ENCODE peak calls at places on chromosome 1, in nine cellular contexts. U is HCT116, S is fibroblast of lung, X is PC-3, N is MM.1S, G is DND-41, I is neural progenitor cell, H is GM23248, W is endothelial cell of umbilical vein. M is an unnamed sample.
A peak's percentile ranks its signal among the peaks of the same experiment; 100 is the strongest.

GRCh38 chr1:43321331-43321891 is 16.2 kb upstream of the MPL start:
- DNase-seq in U (no peak), S (no peak), X (no peak), N (no peak), G (no peak), I (no peak), H (no peak), W (no peak), M (no peak)

GRCh38 chr1:220326578-220326977 is 54.3 kb upstream of the RAB3GAP2 start:
- DNase-seq in U (no peak), S (no peak), X (peak; percentile 88), N (no peak), G (no peak), I (no peak), H (peak; percentile 30), W (no peak), M (no peak)

GRCh38 chr1:48493970-48494769 is 22.2 kb upstream of the SPATA6 start:
- DNase-seq in U (no peak), S (peak; percentile 99), X (peak; percentile 80), N (no peak), G (no peak), I (no peak), H (peak; percentile 93), W (peak; percentile 85), M (peak; percentile 57)

GRCh38 chr1:110339040-110339426 is at the start of gene RBM15:
- DNase-seq in U (peak; percentile 99), S (no peak), X (peak; percentile 99), N (peak; percentile 97), G (peak; percentile 98), I (peak; percentile 100), H (peak; percentile 100), W (peak; percentile 100), M (peak; percentile 100)

GRCh38 chr1:166165661-166166399 is 971 bp downstream of the FAM78B start:
- DNase-seq in U (no peak), S (peak; percentile 26), X (no peak), N (no peak), G (no peak), I (peak; percentile 41), H (peak; percentile 6), W (peak; percentile 7), M (no peak)

GRCh38 chr1:20366076-20366765 is 75.5 kb downstream of the VWA5B1 start:
- DNase-seq in U (no peak), S (peak; percentile 62), X (peak; percentile 10), N (no peak), G (no peak), I (peak; percentile 62), H (peak; percentile 50), W (no peak), M (no peak)

GRCh38 chr1:20426923-20427322 is 59.1 kb downstream of the CAMK2N1 start:
- DNase-seq in U (no peak), S (peak; percentile 88), X (peak; percentile 86), N (no peak), G (no peak), I (no peak), H (peak; percentile 95), W (peak; percentile 80), M (no peak)

GRCh38 chr1:48916121-48917069 is 139.7 kb upstream of the BEND5 start:
- DNase-seq in U (peak; percentile 8), S (peak; percentile 71), X (peak; percentile 78), N (peak; percentile 45), G (peak; percentile 6), I (peak; percentile 69), H (peak; percentile 81), W (peak; percentile 9), M (no peak)

GRCh38 chr1:234078143-234078542 is 173.7 kb downstream of the SLC35F3 start:
- DNase-seq in U (no peak), S (no peak), X (no peak), N (no peak), G (no peak), I (no peak), H (no peak), W (no peak), M (no peak)

GRCh38 chr1:51072040-51072439 is 30.0 kb upstream of the C1orf185 start:
- DNase-seq in U (no peak), S (no peak), X (no peak), N (no peak), G (no peak), I (no peak), H (no peak), W (no peak), M (no peak)

GRCh38 chr1:53604291-53604919 is 134.6 kb downstream of the GLIS1 start:
- DNase-seq in U (no peak), S (no peak), X (no peak), N (no peak), G (no peak), I (no peak), H (no peak), W (no peak), M (no peak)

GRCh38 chr1:51189421-51190073 is 46.5 kb upstream of the RNF11 start:
- DNase-seq in U (peak; percentile 61), S (peak; percentile 84), X (peak; percentile 79), N (peak; percentile 61), G (peak; percentile 56), I (peak; percentile 66), H (peak; percentile 77), W (peak; percentile 66), M (peak; percentile 57)

GRCh38 chr1:243982451-243983018 is 68.5 kb upstream of the ZBTB18 start:
- DNase-seq in U (no peak), S (no peak), X (no peak), N (no peak), G (no peak), I (peak; percentile 47), H (no peak), W (peak; percentile 4), M (no peak)

GRCh38 chr1:234969630-234970370 is 158.8 kb downstream of the TOMM20 start:
- DNase-seq in U (no peak), S (peak; percentile 71), X (peak; percentile 39), N (no peak), G (no peak), I (peak; percentile 90), H (peak; percentile 86), W (peak; percentile 61), M (no peak)

GRCh38 chr1:53682881-53683280 is 56.1 kb downstream of the GLIS1 start:
- DNase-seq in U (no peak), S (no peak), X (no peak), N (no peak), G (no peak), I (no peak), H (no peak), W (no peak), M (no peak)

GRCh38 chr1:109476825-109477224 is 6.9 kb upstream of the ATXN7L2 start:
- DNase-seq in U (no peak), S (no peak), X (no peak), N (no peak), G (no peak), I (no peak), H (no peak), W (no peak), M (no peak)

GRCh38 chr1:57474097-57474750 is 50.4 kb upstream of the DAB1 start:
- DNase-seq in U (no peak), S (peak; percentile 45), X (no peak), N (no peak), G (no peak), I (no peak), H (peak; percentile 55), W (no peak), M (no peak)

GRCh38 chr1:218658899-218659298 is 313.8 kb downstream of the TGFB2 start:
- DNase-seq in U (no peak), S (peak; percentile 61), X (peak; percentile 95), N (no peak), G (no peak), I (no peak), H (peak; percentile 91), W (peak; percentile 30), M (no peak)

GRCh38 chr1:228158690-228159665 is 6.6 kb upstream of the IBA57 start:
- DNase-seq in U (no peak), S (no peak), X (no peak), N (no peak), G (no peak), I (no peak), H (peak; percentile 34), W (no peak), M (no peak)
- TF ChIP-seq EZH2 in U (no peak), S (no peak), X (no peak), N (no peak), G (no peak), I (no peak), H (no peak), W (no peak), M (no peak)

GRCh38 chr1:152110860-152111514 is 4.3 kb downstream of the TCHH start:
- DNase-seq in U (no peak), S (peak; percentile 37), X (peak; percentile 50), N (peak; percentile 54), G (no peak), I (peak; percentile 34), H (peak; percentile 69), W (peak; percentile 58), M (no peak)
- H3K9ac ChIP-seq in U (no peak overlapping the region), S (no peak overlapping the region), X (no peak overlapping the region), N (no peak overlapping the region), G (no peak overlapping the region), I (no peak overlapping the region), H (no peak overlapping the region), W (no peak overlapping the region), M (no peak overlapping the region)

DNA sequence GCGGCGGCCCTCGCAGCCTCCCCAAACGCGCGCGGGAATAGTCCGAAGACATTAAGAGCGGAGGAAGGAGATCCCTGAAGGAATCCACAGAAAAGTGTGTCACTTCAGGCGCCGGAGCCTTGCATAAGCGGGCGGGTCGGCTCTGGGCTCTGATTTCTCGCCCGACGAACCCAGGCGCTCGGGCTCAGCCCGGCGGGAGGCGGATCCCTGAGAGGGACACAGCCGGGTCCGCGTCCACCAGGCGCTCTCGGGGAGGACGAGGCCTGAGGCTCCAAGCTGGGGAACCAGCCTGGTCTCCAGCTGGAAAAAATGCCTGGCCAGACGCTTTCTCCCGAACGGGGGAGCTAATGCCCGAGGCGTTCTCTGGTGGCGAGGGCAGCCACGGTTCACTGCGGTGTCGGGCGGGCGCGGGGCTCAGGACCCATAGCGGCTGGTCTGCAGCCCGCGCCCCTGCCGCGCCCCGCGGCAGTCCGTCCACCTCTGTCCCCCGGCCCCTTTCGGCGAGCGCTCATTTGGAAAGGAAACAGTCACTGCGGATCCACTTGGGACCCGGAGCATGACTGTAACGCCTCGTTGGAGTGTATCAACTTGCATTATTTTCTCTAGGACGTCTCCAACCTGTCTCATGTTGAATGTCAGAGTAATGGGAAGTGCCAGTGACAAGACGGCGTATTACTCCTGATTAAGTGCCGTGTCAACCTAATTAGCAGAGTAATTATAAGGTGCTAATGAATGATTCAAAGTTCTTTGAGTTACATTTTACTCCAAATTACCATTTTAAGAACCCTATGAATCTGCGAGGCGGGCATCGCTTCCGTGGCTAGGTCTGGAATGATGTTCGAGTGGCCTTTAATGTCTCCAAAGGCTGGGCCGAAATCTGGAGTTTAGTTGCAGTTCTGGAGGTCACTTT is 1.6 kb upstream of the BARHL2 start:
- DNase-seq in U (no peak), S (no peak), X (no peak), N (no peak), G (no peak), I (peak; percentile 76), H (peak; percentile 37), W (no peak), M (no peak)
- TF ChIP-seq EZH2 in U (no peak), S (peak; percentile 83), X (no peak), N (no peak), G (no peak), I (peak; percentile 98), H (peak; percentile 22), W (peak; percentile 85), M (no peak)

DNA sequence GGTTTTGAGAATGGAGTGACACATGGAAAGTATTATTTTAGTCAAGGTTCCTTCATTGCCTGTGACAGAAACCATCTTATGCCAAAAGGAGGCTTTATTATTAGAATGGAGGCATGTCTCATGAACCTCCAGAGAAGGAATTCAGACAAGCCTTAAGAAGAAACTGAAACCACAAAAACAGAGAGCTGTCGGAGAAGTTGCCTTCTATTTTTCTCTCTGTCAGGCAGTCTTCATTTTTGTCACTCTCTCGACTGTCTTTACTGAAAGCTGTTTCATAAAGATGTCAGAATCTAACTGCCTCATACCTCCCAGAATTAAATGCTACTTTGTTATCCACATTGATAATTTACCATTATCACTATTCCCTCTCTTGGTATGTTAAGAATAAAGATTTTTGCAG is 434.7 kb upstream of the ADGRL4 start:
- DNase-seq in U (no peak), S (no peak), X (no peak), N (peak; percentile 76), G (no peak), I (no peak), H (peak; percentile 3), W (no peak), M (no peak)
- H3K9ac ChIP-seq in U (no peak overlapping the region), S (no peak overlapping the region), X (no peak overlapping the region), N (peak overlapping the region; percentile 35), G (no peak overlapping the region), I (no peak overlapping the region), H (no peak overlapping the region), W (no peak overlapping the region), M (no peak overlapping the region)